ENCODE peak calls at places on chromosome 1, in seven cellular contexts. G, J, X, Q, M, D and U are unnamed samples.

GRCh38 chr1:176157995-176158394 is 49.1 kb downstream of the COP1 start:
- DNase-seq in M (no peak), G (no peak), Q (no peak), X (no peak), D (no peak), J (no peak), U (no peak)

GRCh38 chr1:12436817-12437599 is 181.0 kb downstream of the DHRS3 start:
- DNase-seq in Q (no peak), X (peak), D (no peak), J (no peak), G (peak), M (no peak), U (no peak)

GRCh38 chr1:9400425-9401079 is 107.9 kb downstream of the SPSB1 start:
- DNase-seq in Q (no peak), X (no peak), G (no peak), J (no peak), M (peak), D (no peak), U (no peak)

GRCh38 chr1:17274186-17275170 is 25.6 kb downstream of the PADI3 start:
- DNase-seq in J (peak), M (peak), X (peak), Q (peak), G (peak), D (no peak), U (peak)

GRCh38 chr1:65477414-65478378 is 57.2 kb downstream of the LEPR start:
- DNase-seq in Q (no peak), J (no peak), D (no peak), X (no peak), G (no peak), M (no peak), U (no peak)

GRCh38 chr1:7606096-7606495 is 165.0 kb upstream of the VAMP3 start:
- DNase-seq in M (no peak), G (no peak), D (no peak), X (peak), J (no peak), Q (no peak), U (no peak)

GRCh38 chr1:231193710-231194340 is 32.0 kb downstream of the TRIM67 start:
- DNase-seq in J (no peak), G (no peak), M (no peak), D (no peak), Q (no peak), X (peak), U (no peak)

GRCh38 chr1:31714442-31715096 is 10.8 kb upstream of the COL16A1 start:
- DNase-seq in Q (no peak), G (no peak), M (peak), X (peak), D (no peak), J (peak), U (no peak)